ENCODE peak calls at places on chromosomes 5 and 9, in eight cellular contexts. Z, S, I, L, R, P, G and T are unnamed samples.

GRCh38 chr9:134398756-134399155 is 72.5 kb downstream of the RXRA start:
- DNase-seq in R (no peak), Z (no peak), P (no peak), S (no peak), L (no peak), G (no peak), I (no peak), T (no peak)

GRCh38 chr5:132260714-132261615 is 3.5 kb downstream of the PDLIM4 start:
- DNase-seq in P (no peak), L (no peak), R (peak), G (peak), S (peak), Z (no peak), I (no peak), T (peak)

GRCh38 chr9:7165350-7165937 is 407.7 kb downstream of the KDM4C start:
- DNase-seq in S (no peak), R (no peak), L (no peak), P (no peak), G (no peak), Z (no peak), I (no peak), T (no peak)

GRCh38 chr9:93693129-93693528 is 116.7 kb downstream of the PHF2 start:
- DNase-seq in Z (no peak), R (no peak), P (no peak), I (no peak), L (no peak), S (no peak), G (no peak), T (no peak)

GRCh38 chr9:6780690-6781089 is 22.9 kb downstream of the KDM4C start:
- DNase-seq in S (peak), Z (no peak), I (no peak), G (no peak), P (no peak), L (no peak), R (no peak), T (peak)

GRCh38 chr5:95838001-95838520 is 15.5 kb upstream of the GLRX start:
- DNase-seq in L (no peak), R (no peak), S (no peak), P (no peak), I (no peak), G (no peak), Z (no peak), T (no peak)

GRCh38 chr5:102622244-102622643 is 123.4 kb upstream of the SLCO6A1 start:
- DNase-seq in I (no peak), S (no peak), R (no peak), G (no peak), Z (no peak), L (no peak), P (no peak), T (no peak)

GRCh38 chr9:76459691-76460635 is 981 bp downstream of the GCNT1 start:
- DNase-seq in P (no peak), R (peak), L (peak), Z (peak), G (peak), I (peak), S (peak), T (peak)

GRCh38 chr9:110217656-110218099 is 9.7 kb upstream of the C9orf152 start:
- DNase-seq in G (peak), Z (no peak), S (peak), L (peak), R (peak), P (peak), I (no peak), T (peak)

GRCh38 chr5:137753227-137753985 is 757 bp downstream of the HNRNPA0 start:
- DNase-seq in G (peak), L (no peak), I (peak), S (no peak), Z (no peak), P (no peak), R (no peak), T (no peak)

GRCh38 chr5:68475476-68475875 is 259.9 kb downstream of the PIK3R1 start:
- DNase-seq in R (no peak), I (no peak), L (no peak), Z (no peak), S (no peak), P (no peak), G (no peak), T (no peak)

GRCh38 chr5:139881145-139881733 is 85.6 kb downstream of the PSD2 start:
- DNase-seq in P (no peak), I (no peak), G (no peak), Z (no peak), S (no peak), R (no peak), L (no peak), T (no peak)

GRCh38 chr9:38000332-38000731 is 68.7 kb downstream of the SHB start:
- DNase-seq in G (no peak), L (no peak), I (no peak), R (no peak), Z (no peak), P (no peak), S (no peak), T (no peak)

GRCh38 chr9:79131876-79132377 is 439.8 kb upstream of the TLE4 start:
- DNase-seq in G (no peak), P (no peak), Z (no peak), L (no peak), S (no peak), I (no peak), R (no peak), T (no peak)

GRCh38 chr9:98607152-98607551 is 101.6 kb downstream of the GABBR2 start:
- DNase-seq in Z (no peak), G (no peak), S (peak), L (no peak), I (no peak), R (no peak), P (no peak), T (peak)

GRCh38 chr5:157596449-157596848 is 20.9 kb upstream of the ADAM19 start:
- DNase-seq in Z (no peak), G (peak), I (no peak), R (no peak), S (peak), L (no peak), P (no peak), T (peak)

GRCh38 chr5:76305264-76305663 is 97.8 kb upstream of the IQGAP2 start:
- DNase-seq in S (no peak), G (no peak), R (no peak), P (no peak), Z (no peak), L (no peak), I (no peak), T (no peak)

GRCh38 chr9:7782390-7783120 is 17.0 kb downstream of the DMAC1 start:
- DNase-seq in S (no peak), G (no peak), L (no peak), Z (no peak), R (no peak), P (no peak), I (no peak), T (no peak)

GRCh38 chr9:16726023-16726422 is 144.4 kb downstream of the BNC2 start:
- DNase-seq in Z (no peak), L (no peak), G (no peak), P (no peak), R (peak), S (peak), I (no peak), T (peak)

GRCh38 chr5:18314192-18314778 is 680.0 kb downstream of the TAF11L14 start:
- DNase-seq in Z (no peak), R (peak), S (peak), G (peak), P (no peak), L (peak), I (no peak), T (peak)

GRCh38 chr5:172721455-172722308 is 49.3 kb downstream of the DUSP1 start:
- DNase-seq in L (no peak), P (no peak), R (no peak), G (no peak), S (peak), I (no peak), Z (no peak), T (no peak)

GRCh38 chr9:125750656-125751035 is 3.5 kb downstream of the PBX3 start:
- DNase-seq in P (no peak), I (no peak), Z (no peak), R (no peak), L (no peak), S (peak), G (no peak), T (no peak)

GRCh38 chr9:32596936-32597335 is 24.0 kb upstream of the NDUFB6 start:
- DNase-seq in L (no peak), P (no peak), G (no peak), S (no peak), Z (no peak), R (no peak), I (no peak), T (no peak)

GRCh38 chr9:38067611-38067891 is 1.5 kb downstream of the SHB start:
- DNase-seq in G (no peak), Z (no peak), I (no peak), S (no peak), P (no peak), R (no peak), L (no peak), T (no peak)

GRCh38 chr5:61637566-61637965 is 305.5 kb downstream of the ZSWIM6 start:
- DNase-seq in Z (no peak), R (no peak), S (no peak), I (no peak), L (no peak), P (no peak), G (no peak), T (no peak)

GRCh38 chr9:116632990-116633441 is 54.1 kb upstream of the TRIM32 start:
- DNase-seq in I (no peak), Z (no peak), P (peak), R (peak), S (peak), G (no peak), L (no peak), T (peak)

GRCh38 chr5:17206021-17206420 is 11.4 kb upstream of the BASP1 start:
- DNase-seq in G (no peak), Z (no peak), P (no peak), L (no peak), S (no peak), R (no peak), I (no peak), T (no peak)

GRCh38 chr9:111013707-111014106 is 24.6 kb downstream of the LPAR1 start:
- DNase-seq in R (no peak), I (no peak), S (no peak), G (no peak), L (no peak), Z (no peak), P (no peak), T (no peak)

GRCh38 chr9:132451276-132451675 is 41.3 kb downstream of the CFAP77 start:
- DNase-seq in P (no peak), Z (no peak), L (no peak), G (no peak), I (no peak), S (no peak), R (no peak), T (no peak)

GRCh38 chr9:131347376-131348020 is 46.4 kb upstream of the PRRC2B start:
- DNase-seq in G (no peak), Z (no peak), S (no peak), L (no peak), R (no peak), I (no peak), P (no peak), T (no peak)

GRCh38 chr5:73311291-73312110 is 137.1 kb downstream of the FOXD1 start:
- DNase-seq in I (peak), P (peak), G (no peak), L (no peak), Z (no peak), S (peak), R (peak), T (peak)

GRCh38 chr5:131361677-131362315 is 97.9 kb downstream of the CDC42SE2 start:
- DNase-seq in Z (no peak), R (no peak), I (no peak), S (no peak), G (no peak), L (no peak), P (no peak), T (no peak)